ENCODE peak calls at places on chromosomes 13 and 19, in nine cellular contexts. L is upper lobe of left lung; E is heart left ventricle; F is CD8-positive, alpha-beta T cell; K is A549; W is K562; Q is left lung; V is heart right ventricle; O is DND-41. P is an unnamed sample.

GRCh38 chr19:4984106-4984380 is 15.1 kb downstream of the KDM4B start:
- ATAC-seq in L (no peak), E (no peak), F (no peak), K (no peak), W (no peak), Q (no peak), V (no peak), O (no peak), P (no peak)

GRCh38 chr19:56136362-56136761 is 4.7 kb upstream of the ZNF444 start:
- ATAC-seq in L (no peak), E (no peak), F (no peak), K (no peak), W (no peak), Q (no peak), V (no peak), O (no peak), P (no peak)

GRCh38 chr19:27905074-27905473 is 1307.9 kb downstream of the UQCRFS1 start:
- ATAC-seq in L (no peak), E (no peak), F (no peak), K (no peak), W (no peak), Q (no peak), V (no peak), O (no peak), P (no peak)

GRCh38 chr13:109162248-109163051 is 533.0 kb downstream of the MYO16 start:
- ATAC-seq in L (peak), E (no peak), F (no peak), K (no peak), W (no peak), Q (peak), V (no peak), O (peak), P (no peak)

GRCh38 chr19:16217671-16218464 is 20.2 kb downstream of the AP1M1 start:
- ATAC-seq in L (peak), E (peak), F (no peak), K (no peak), W (no peak), Q (no peak), V (peak), O (no peak), P (no peak)

GRCh38 chr13:40120288-40120687 is 464.8 kb downstream of the COG6 start:
- ATAC-seq in L (no peak), E (no peak), F (no peak), K (no peak), W (no peak), Q (peak), V (peak), O (no peak), P (peak)

GRCh38 chr19:40358773-40359172 is 10.3 kb downstream of the PLD3 start:
- ATAC-seq in L (peak), E (peak), F (no peak), K (no peak), W (no peak), Q (peak), V (peak), O (no peak), P (no peak)

GRCh38 chr13:110797230-110797877 is 83.9 kb downstream of the ING1 start:
- ATAC-seq in L (no peak), E (no peak), F (no peak), K (no peak), W (no peak), Q (no peak), V (no peak), O (no peak), P (no peak)

GRCh38 chr19:15863272-15863671 is 34.6 kb downstream of the CYP4F2 start:
- ATAC-seq in L (no peak), E (no peak), F (no peak), K (peak), W (peak), Q (no peak), V (no peak), O (no peak), P (no peak)

GRCh38 chr19:7916137-7916907 is 1.7 kb downstream of the TGFBR3L start:
- ATAC-seq in L (no peak), E (no peak), F (no peak), K (peak), W (no peak), Q (no peak), V (no peak), O (no peak), P (no peak)

GRCh38 chr13:60013166-60013565 is 150.6 kb downstream of the DIAPH3 start:
- ATAC-seq in L (no peak), E (no peak), F (no peak), K (no peak), W (no peak), Q (no peak), V (no peak), O (no peak), P (no peak)

GRCh38 chr19:23884363-23884762 is 30.3 kb upstream of the ZNF726 start:
- ATAC-seq in L (no peak), E (no peak), F (no peak), K (no peak), W (no peak), Q (no peak), V (no peak), O (no peak), P (no peak)

GRCh38 chr19:10984166-10984735 is 23.4 kb downstream of the SMARCA4 start:
- ATAC-seq in L (no peak), E (no peak), F (no peak), K (peak), W (no peak), Q (no peak), V (peak), O (no peak), P (no peak)

GRCh38 chr13:27411393-27411792 is 13.0 kb upstream of the GTF3A start:
- ATAC-seq in L (no peak), E (no peak), F (no peak), K (no peak), W (no peak), Q (no peak), V (no peak), O (no peak), P (no peak)

GRCh38 chr13:109918179-109918651 is 131.8 kb upstream of the IRS2 start:
- ATAC-seq in L (no peak), E (no peak), F (no peak), K (no peak), W (no peak), Q (no peak), V (peak), O (peak), P (peak)

GRCh38 chr19:33668968-33669367 is 47.2 kb downstream of the CHST8 start:
- ATAC-seq in L (no peak), E (no peak), F (no peak), K (no peak), W (no peak), Q (no peak), V (no peak), O (no peak), P (no peak)

GRCh38 chr13:99362362-99362761 is 55.2 kb upstream of the GPR183 start:
- ATAC-seq in L (no peak), E (no peak), F (no peak), K (no peak), W (no peak), Q (no peak), V (no peak), O (no peak), P (no peak)

GRCh38 chr13:27442071-27442647 is 8.2 kb downstream of the MTIF3 start:
- ATAC-seq in L (peak), E (no peak), F (peak), K (no peak), W (no peak), Q (no peak), V (peak), O (peak), P (no peak)

GRCh38 chr13:28984326-28984725 is 164.2 kb downstream of the MTUS2 start:
- ATAC-seq in L (no peak), E (no peak), F (no peak), K (no peak), W (no peak), Q (no peak), V (no peak), O (no peak), P (no peak)

GRCh38 chr13:97338571-97338970 is 95.4 kb upstream of the RAP2A start:
- ATAC-seq in L (no peak), E (no peak), F (no peak), K (no peak), W (no peak), Q (no peak), V (no peak), O (no peak), P (no peak)

GRCh38 chr19:33260628-33261418 is 35.2 kb upstream of the SLC7A10 start:
- ATAC-seq in L (peak), E (peak), F (no peak), K (peak), W (no peak), Q (peak), V (peak), O (peak), P (peak)

GRCh38 chr19:30669329-30670010 is 297.3 kb downstream of the ZNF536 start:
- ATAC-seq in L (no peak), E (peak), F (no peak), K (peak), W (peak), Q (peak), V (peak), O (peak), P (no peak)

GRCh38 chr19:6241680-6242079 is 38.1 kb downstream of the MLLT1 start:
- ATAC-seq in L (no peak), E (no peak), F (no peak), K (no peak), W (no peak), Q (no peak), V (no peak), O (no peak), P (peak)

GRCh38 chr19:542173-542866 is 1.5 kb upstream of the GZMM start:
- ATAC-seq in L (peak), E (no peak), F (no peak), K (no peak), W (peak), Q (no peak), V (no peak), O (no peak), P (peak)

GRCh38 chr13:45456196-45456972 is 8.4 kb upstream of the COG3 start:
- ATAC-seq in L (no peak), E (no peak), F (no peak), K (no peak), W (no peak), Q (no peak), V (no peak), O (no peak), P (no peak)

GRCh38 chr13:45367995-45368394 is 27.0 kb upstream of the TPT1 start:
- ATAC-seq in L (no peak), E (no peak), F (no peak), K (no peak), W (no peak), Q (no peak), V (no peak), O (no peak), P (no peak)

GRCh38 chr13:44302948-44303575 is 70.6 kb upstream of the SERP2 start:
- ATAC-seq in L (no peak), E (no peak), F (peak), K (no peak), W (no peak), Q (no peak), V (no peak), O (peak), P (no peak)

GRCh38 chr13:98475521-98475920 is 101.4 kb downstream of the STK24 start:
- ATAC-seq in L (no peak), E (no peak), F (no peak), K (no peak), W (no peak), Q (peak), V (no peak), O (no peak), P (peak)

GRCh38 chr19:30640266-30640965 is 268.2 kb downstream of the ZNF536 start:
- ATAC-seq in L (no peak), E (no peak), F (no peak), K (no peak), W (no peak), Q (no peak), V (no peak), O (no peak), P (no peak)

GRCh38 chr19:53812335-53812734 is 11.8 kb downstream of the NLRP12 start:
- ATAC-seq in L (no peak), E (no peak), F (no peak), K (peak), W (peak), Q (no peak), V (no peak), O (no peak), P (no peak)

GRCh38 chr13:98977568-98978270 is at the start of gene DOCK9:
- ATAC-seq in L (peak), E (peak), F (no peak), K (peak), W (peak), Q (peak), V (peak), O (peak), P (peak)

GRCh38 chr13:46641274-46642081 is 88.5 kb downstream of the LRCH1 start:
- ATAC-seq in L (peak), E (peak), F (no peak), K (no peak), W (no peak), Q (peak), V (peak), O (no peak), P (peak)

GRCh38 chr19:52453324-52454094 is at the start of gene ZNF578:
- ATAC-seq in L (peak), E (peak), F (peak), K (no peak), W (peak), Q (peak), V (peak), O (no peak), P (peak)

GRCh38 chr19:40247178-40247577 is 20.7 kb upstream of the CCNP start:
- ATAC-seq in L (no peak), E (no peak), F (no peak), K (no peak), W (no peak), Q (peak), V (no peak), O (no peak), P (no peak)

GRCh38 chr19:47330466-47330869 is 1.5 kb upstream of the C5AR2 start:
- ATAC-seq in L (peak), E (peak), F (no peak), K (no peak), W (no peak), Q (peak), V (peak), O (no peak), P (peak)

GRCh38 chr13:51223284-51224270 is 1.4 kb downstream of the FAM124A start:
- ATAC-seq in L (no peak), E (peak), F (no peak), K (no peak), W (no peak), Q (no peak), V (peak), O (no peak), P (no peak)

DNA sequence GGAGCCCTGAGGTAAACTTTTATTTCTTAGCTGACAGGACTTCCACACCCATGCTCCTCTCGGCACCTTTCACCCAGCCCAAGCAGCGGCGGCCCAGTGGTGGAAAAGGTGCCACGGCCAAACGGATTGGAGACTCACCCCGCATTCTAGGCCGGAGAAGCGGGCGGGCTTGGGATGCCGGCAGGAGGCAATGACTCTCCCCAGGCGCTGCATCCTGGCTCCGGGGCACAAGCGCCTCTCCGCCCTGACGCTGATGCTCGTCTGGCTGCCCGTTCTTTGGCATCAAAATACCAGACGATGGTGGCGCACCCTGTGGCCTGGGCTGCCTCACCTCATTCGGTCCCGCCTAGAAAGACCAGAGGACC is 6.7 kb upstream of the ZNF606 start:
- ATAC-seq in L (no peak), E (no peak), F (no peak), K (no peak), W (no peak), Q (no peak), V (no peak), O (peak), P (peak)
- H3K4me3 ChIP-seq in L (no peak), E (peak), F (peak), K (peak), W (peak), Q (peak), V (peak), O (peak), P (no peak)

GRCh38 chr19:49587227-49587626 is 3.8 kb upstream of the PRR12 start:
- ATAC-seq in L (no peak), E (no peak), F (no peak), K (no peak), W (no peak), Q (no peak), V (no peak), O (no peak), P (no peak)

GRCh38 chr19:49588370-49589122 is 2.4 kb upstream of the PRR12 start:
- ATAC-seq in L (no peak), E (no peak), F (no peak), K (no peak), W (no peak), Q (no peak), V (no peak), O (no peak), P (no peak)

GRCh38 chr19:49581007-49581508 is at the start of gene PRRG2:
- ATAC-seq in L (peak), E (no peak), F (no peak), K (no peak), W (no peak), Q (peak), V (no peak), O (no peak), P (no peak)

GRCh38 chr19:49583239-49583638 is 2.1 kb downstream of the PRRG2 start:
- ATAC-seq in L (no peak), E (no peak), F (no peak), K (no peak), W (no peak), Q (no peak), V (no peak), O (no peak), P (no peak)

GRCh38 chr19:49585023-49585422 is 3.9 kb downstream of the PRRG2 start:
- ATAC-seq in L (no peak), E (no peak), F (no peak), K (no peak), W (no peak), Q (no peak), V (no peak), O (no peak), P (no peak)
- H3K27ac ChIP-seq in L (no peak), E (no peak), F (no peak), K (no peak), W (no peak), Q (no peak), V (no peak), O (no peak), P (no peak)

GRCh38 chr13:24865158-24865557 is 101.2 kb downstream of the RNF17 start:
- ATAC-seq in L (no peak), E (no peak), F (no peak), K (no peak), W (no peak), Q (no peak), V (no peak), O (no peak), P (no peak)
- TF ChIP-seq CTCF in L (no peak), E (no peak), F (no peak), K (peak), W (no peak), Q (peak), V (peak), O (no peak), P (no peak)

GRCh38 chr13:73996569-73996968 is 137.6 kb downstream of the KLF12 start:
- ATAC-seq in L (no peak), E (no peak), F (no peak), K (no peak), W (no peak), Q (no peak), V (no peak), O (no peak), P (no peak)

GRCh38 chr13:73998631-73999030 is 135.6 kb downstream of the KLF12 start:
- ATAC-seq in L (no peak), E (no peak), F (peak), K (no peak), W (no peak), Q (no peak), V (no peak), O (no peak), P (no peak)

GRCh38 chr13:73997964-73998363 is 136.2 kb downstream of the KLF12 start:
- ATAC-seq in L (no peak), E (peak), F (no peak), K (no peak), W (no peak), Q (peak), V (no peak), O (no peak), P (no peak)

GRCh38 chr13:73993661-73994060 is 140.5 kb downstream of the KLF12 start:
- ATAC-seq in L (no peak), E (no peak), F (no peak), K (no peak), W (no peak), Q (no peak), V (no peak), O (no peak), P (no peak)

DNA sequence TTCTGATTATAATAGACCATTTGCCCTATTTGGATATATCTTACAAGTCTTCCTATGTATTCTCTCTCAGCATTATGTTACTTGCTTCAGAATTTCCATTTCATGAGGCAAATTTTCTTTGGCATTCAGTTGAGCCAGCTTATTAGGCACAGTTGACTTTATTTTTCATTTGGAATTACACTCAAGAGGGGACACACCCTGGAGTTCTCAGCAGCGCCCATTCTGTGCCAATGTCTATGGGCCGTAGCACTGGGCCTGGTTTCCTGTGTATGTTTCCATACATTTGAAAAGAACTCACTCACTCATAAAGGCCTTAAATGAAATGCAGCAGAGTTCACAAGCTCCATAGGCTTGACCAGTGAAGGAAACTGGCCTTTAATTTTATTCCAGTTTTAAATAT is 138.5 kb downstream of the KLF12 start:
- ATAC-seq in L (no peak), E (no peak), F (no peak), K (no peak), W (no peak), Q (peak), V (no peak), O (no peak), P (no peak)
- H3K4me3 ChIP-seq in L (no peak), E (no peak), F (no peak), K (no peak), W (no peak), Q (no peak), V (no peak), O (no peak), P (no peak)

DNA sequence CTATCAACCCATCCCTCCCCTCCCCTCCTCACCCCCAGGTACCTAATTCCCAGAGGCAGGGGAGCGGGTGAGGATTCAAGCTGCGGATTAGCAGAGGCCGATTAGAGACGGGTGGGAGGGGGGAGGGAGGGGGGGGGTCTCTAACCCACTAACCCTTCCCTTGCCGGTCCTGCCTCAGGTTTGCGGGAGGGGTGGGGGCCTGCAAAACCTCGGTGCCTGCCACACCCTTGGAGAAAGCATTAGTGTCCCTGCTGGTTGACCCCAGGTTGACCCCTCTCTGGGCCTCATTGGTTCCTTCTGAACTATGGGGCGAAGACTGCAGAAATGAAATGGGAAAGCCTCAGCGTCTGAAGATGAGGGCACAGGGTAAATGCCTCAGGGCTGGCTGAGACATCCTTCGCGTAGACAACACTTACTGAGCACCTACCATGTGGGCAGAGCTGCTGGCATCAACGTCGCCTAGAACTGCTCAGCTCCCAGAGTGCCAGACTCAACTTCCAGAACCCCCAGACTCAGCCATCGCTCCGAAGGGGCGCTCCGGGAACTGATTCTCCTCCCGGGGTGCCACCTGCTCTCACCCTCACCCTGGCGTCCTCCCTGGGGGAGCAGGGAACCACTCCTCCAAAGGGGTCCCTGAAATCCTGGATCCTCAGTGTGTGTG is 8.5 kb upstream of the NFIC start:
- ATAC-seq in L (no peak), E (no peak), F (peak), K (peak), W (no peak), Q (no peak), V (no peak), O (peak), P (no peak)
- H3K27ac ChIP-seq in L (no peak), E (peak), F (peak), K (peak), W (no peak), Q (no peak), V (peak), O (peak), P (peak)

GRCh38 chr13:54301085-54301484 is 1272.5 kb downstream of the OLFM4 start:
- ATAC-seq in L (no peak), E (no peak), F (no peak), K (no peak), W (no peak), Q (no peak), V (no peak), O (no peak), P (no peak)

GRCh38 chr13:54305377-54305776 is 1276.8 kb downstream of the OLFM4 start:
- ATAC-seq in L (no peak), E (no peak), F (no peak), K (no peak), W (no peak), Q (no peak), V (no peak), O (no peak), P (no peak)
- TF ChIP-seq CTCF in L (no peak), E (no peak), F (no peak), K (no peak), W (no peak), Q (no peak), V (no peak), O (no peak), P (no peak)

GRCh38 chr19:50465986-50466771 is 10.1 kb upstream of the EMC10 start:
- ATAC-seq in L (peak), E (no peak), F (no peak), K (peak), W (peak), Q (peak), V (no peak), O (no peak), P (no peak)
- H3K4me3 ChIP-seq in L (no peak), E (no peak), F (no peak), K (no peak), W (no peak), Q (no peak), V (no peak), O (no peak), P (no peak)

GRCh38 chr19:35122687-35123551 is 7.3 kb downstream of the FXYD3 start:
- ATAC-seq in L (no peak), E (no peak), F (no peak), K (no peak), W (no peak), Q (no peak), V (no peak), O (no peak), P (no peak)
- H3K27ac ChIP-seq in L (peak), E (no peak), F (no peak), K (no peak), W (no peak), Q (peak), V (peak), O (no peak), P (no peak)

P was measured in gastroesophageal sphincter.